ENCODE peak calls at places on chromosomes 11 and 22, in four cellular contexts. S is stimulated activated CD4-positive, alpha-beta T cell treated with anti-CD3 and anti-CD28 coated beads, Interleukin-4, amount 100 ng/mL, for 48 hours; D is NCI-H460; X is astrocyte of the cerebellum. F is an unnamed sample.
A peak's percentile ranks its signal among the peaks of the same experiment; 100 is the strongest.

GRCh38 chr11:13169709-13170108 is 107.9 kb upstream of the BMAL1 start:
- DNase-seq in S (no peak), D (no peak), X (peak; percentile 87), F (peak; percentile 66)

GRCh38 chr11:78380615-78381029 is 37.0 kb downstream of the GAB2 start:
- DNase-seq in S (no peak), D (no peak), X (no peak), F (no peak)

GRCh38 chr11:96287796-96288439 is 55.1 kb downstream of the MAML2 start:
- DNase-seq in S (no peak), D (no peak), X (no peak), F (no peak)

GRCh38 chr11:14424096-14424495 is 65.1 kb upstream of the RRAS2 start:
- DNase-seq in S (no peak), D (peak; percentile 27), X (no peak), F (no peak)

GRCh38 chr11:100777118-100777517 is 90.0 kb downstream of the ARHGAP42 start:
- DNase-seq in S (no peak), D (no peak), X (no peak), F (no peak)

GRCh38 chr22:32801436-32802290 is at the start of gene TIMP3:
- DNase-seq in S (no peak), D (no peak), X (peak; percentile 19), F (peak; percentile 47)

GRCh38 chr22:41350087-41350486 is 31.7 kb upstream of the TEF start:
- DNase-seq in S (no peak), D (no peak), X (no peak), F (no peak)

GRCh38 chr11:105092255-105093239 is 47.0 kb downstream of the CARD18 start:
- DNase-seq in S (no peak), D (no peak), X (no peak), F (no peak)

GRCh38 chr11:64598797-64599697 is 8.0 kb downstream of the SLC22A12 start:
- DNase-seq in S (no peak), D (no peak), X (no peak), F (no peak)

GRCh38 chr22:45033136-45033535 is 23.3 kb upstream of the PHF21B start:
- DNase-seq in S (no peak), D (no peak), X (no peak), F (no peak)